ENCODE peak calls at places on chromosome 18, in seven cellular contexts. One of them, this sample, is unnamed.

GRCh38 chr18:79987566-79987965 is 797 bp downstream of the TXNL4A start:
- DNase-seq in tibial nerve: no peak
- DNase-seq in ovary: no peak
- DNase-seq in fibroblast of lung: peak; percentile 20
- DNase-seq in Peyer's patch: no peak
- DNase-seq in tibial artery: no peak
- DNase-seq in pancreas: no peak
- DNase-seq in this sample: no peak

GRCh38 chr18:55775972-55776371 is 188.0 kb upstream of the TCF4 start:
- DNase-seq in fibroblast of lung: no peak
- DNase-seq in Peyer's patch: no peak
- DNase-seq in pancreas: no peak
- DNase-seq in tibial artery: no peak
- DNase-seq in tibial nerve: no peak
- DNase-seq in ovary: no peak
- DNase-seq in this sample: no peak

GRCh38 chr18:72543362-72544055 is 633 bp downstream of the CBLN2 start:
- DNase-seq in tibial nerve: no peak
- DNase-seq in Peyer's patch: no peak
- DNase-seq in ovary: no peak
- DNase-seq in fibroblast of lung: no peak
- DNase-seq in tibial artery: no peak
- DNase-seq in pancreas: no peak
- DNase-seq in this sample: no peak

GRCh38 chr18:42929857-42930256 is 185.6 kb downstream of the RIT2 start:
- DNase-seq in tibial nerve: no peak
- DNase-seq in pancreas: no peak
- DNase-seq in Peyer's patch: no peak
- DNase-seq in ovary: no peak
- DNase-seq in fibroblast of lung: peak; percentile 84
- DNase-seq in tibial artery: no peak
- DNase-seq in this sample: no peak

GRCh38 chr18:61980355-61980754 is 87.5 kb upstream of the RNF152 start:
- DNase-seq in fibroblast of lung: no peak
- DNase-seq in tibial artery: no peak
- DNase-seq in ovary: no peak
- DNase-seq in Peyer's patch: no peak
- DNase-seq in tibial nerve: no peak
- DNase-seq in pancreas: no peak
- DNase-seq in this sample: no peak

GRCh38 chr18:74951165-74951760 is 257.7 kb downstream of the PTGR3 start:
- DNase-seq in tibial nerve: peak; percentile 35
- DNase-seq in tibial artery: peak; percentile 55
- DNase-seq in ovary: peak; percentile 65
- DNase-seq in pancreas: peak; percentile 73
- DNase-seq in fibroblast of lung: peak; percentile 94
- DNase-seq in Peyer's patch: no peak
- DNase-seq in this sample: peak; percentile 35

GRCh38 chr18:59848002-59848401 is 51.8 kb upstream of the PMAIP1 start:
- DNase-seq in ovary: no peak
- DNase-seq in pancreas: no peak
- DNase-seq in tibial artery: no peak
- DNase-seq in tibial nerve: no peak
- DNase-seq in fibroblast of lung: no peak
- DNase-seq in Peyer's patch: no peak
- DNase-seq in this sample: no peak

GRCh38 chr18:52499646-52500045 is 159.6 kb downstream of the DCC start:
- DNase-seq in tibial nerve: no peak
- DNase-seq in tibial artery: no peak
- DNase-seq in Peyer's patch: no peak
- DNase-seq in ovary: no peak
- DNase-seq in fibroblast of lung: no peak
- DNase-seq in pancreas: no peak
- DNase-seq in this sample: no peak

GRCh38 chr18:54835944-54836343 is 7.7 kb downstream of the RAB27B start:
- DNase-seq in fibroblast of lung: no peak
- DNase-seq in pancreas: no peak
- DNase-seq in tibial artery: no peak
- DNase-seq in tibial nerve: no peak
- DNase-seq in Peyer's patch: no peak
- DNase-seq in ovary: no peak
- DNase-seq in this sample: no peak

GRCh38 chr18:12000072-12000659 is 18.9 kb downstream of the IMPA2 start:
- DNase-seq in tibial artery: no peak
- DNase-seq in tibial nerve: no peak
- DNase-seq in ovary: no peak
- DNase-seq in Peyer's patch: no peak
- DNase-seq in fibroblast of lung: no peak
- DNase-seq in pancreas: peak; percentile 19
- DNase-seq in this sample: no peak

GRCh38 chr18:71443726-71444480 is 1100.2 kb downstream of the CBLN2 start:
- DNase-seq in tibial nerve: no peak
- DNase-seq in tibial artery: no peak
- DNase-seq in fibroblast of lung: peak; percentile 93
- DNase-seq in Peyer's patch: no peak
- DNase-seq in ovary: no peak
- DNase-seq in pancreas: no peak
- DNase-seq in this sample: no peak

GRCh38 chr18:75915941-75916640 is 488.6 kb upstream of the SMIM21 start:
- DNase-seq in Peyer's patch: no peak
- DNase-seq in fibroblast of lung: peak; percentile 46
- DNase-seq in pancreas: peak; percentile 43
- DNase-seq in ovary: peak; percentile 87
- DNase-seq in tibial artery: no peak
- DNase-seq in tibial nerve: no peak
- DNase-seq in this sample: no peak

GRCh38 chr18:77140439-77141109 is 8.0 kb upstream of the MBP start:
- DNase-seq in pancreas: no peak
- DNase-seq in tibial artery: peak; percentile 58
- DNase-seq in fibroblast of lung: no peak
- DNase-seq in ovary: no peak
- DNase-seq in Peyer's patch: peak; percentile 39
- DNase-seq in tibial nerve: no peak
- DNase-seq in this sample: no peak

GRCh38 chr18:54717673-54718435 is 110.4 kb upstream of the RAB27B start:
- DNase-seq in pancreas: no peak
- DNase-seq in fibroblast of lung: peak; percentile 43
- DNase-seq in tibial artery: no peak
- DNase-seq in Peyer's patch: peak; percentile 30
- DNase-seq in tibial nerve: no peak
- DNase-seq in ovary: no peak
- DNase-seq in this sample: no peak

GRCh38 chr18:56986829-56987228 is 160.1 kb upstream of the BOD1L2 start:
- DNase-seq in tibial nerve: no peak
- DNase-seq in pancreas: no peak
- DNase-seq in tibial artery: no peak
- DNase-seq in Peyer's patch: no peak
- DNase-seq in ovary: no peak
- DNase-seq in fibroblast of lung: no peak
- DNase-seq in this sample: no peak

GRCh38 chr18:8364385-8364784 is 244.9 kb upstream of the RAB12 start:
- DNase-seq in tibial artery: no peak
- DNase-seq in tibial nerve: no peak
- DNase-seq in Peyer's patch: no peak
- DNase-seq in ovary: no peak
- DNase-seq in pancreas: no peak
- DNase-seq in fibroblast of lung: no peak
- DNase-seq in this sample: no peak

GRCh38 chr18:73118121-73118816 is 250.5 kb upstream of the NETO1 start:
- DNase-seq in tibial artery: no peak
- DNase-seq in ovary: no peak
- DNase-seq in tibial nerve: no peak
- DNase-seq in pancreas: no peak
- DNase-seq in fibroblast of lung: peak; percentile 75
- DNase-seq in Peyer's patch: no peak
- DNase-seq in this sample: no peak

GRCh38 chr18:48834421-48835011 is 116.2 kb downstream of the SMAD7 start:
- DNase-seq in tibial artery: peak; percentile 91
- DNase-seq in Peyer's patch: peak; percentile 79
- DNase-seq in tibial nerve: peak; percentile 50
- DNase-seq in pancreas: no peak
- DNase-seq in fibroblast of lung: peak; percentile 94
- DNase-seq in ovary: peak; percentile 37
- DNase-seq in this sample: peak; percentile 45

GRCh38 chr18:48836231-48836805 is 114.4 kb downstream of the SMAD7 start:
- DNase-seq in ovary: peak; percentile 16
- DNase-seq in tibial artery: peak; percentile 14
- DNase-seq in Peyer's patch: no peak
- DNase-seq in pancreas: no peak
- DNase-seq in fibroblast of lung: no peak
- DNase-seq in tibial nerve: no peak
- DNase-seq in this sample: no peak

GRCh38 chr18:48835745-48836191 is 115.0 kb downstream of the SMAD7 start:
- DNase-seq in ovary: peak; percentile 16
- DNase-seq in tibial artery: peak; percentile 17
- DNase-seq in pancreas: no peak
- DNase-seq in tibial nerve: no peak
- DNase-seq in Peyer's patch: no peak
- DNase-seq in fibroblast of lung: no peak
- DNase-seq in this sample: no peak

GRCh38 chr18:48833701-48834394 is 116.9 kb downstream of the SMAD7 start:
- DNase-seq in Peyer's patch: peak; percentile 78
- DNase-seq in pancreas: no peak
- DNase-seq in tibial nerve: no peak
- DNase-seq in tibial artery: peak; percentile 23
- DNase-seq in ovary: peak; percentile 10
- DNase-seq in fibroblast of lung: peak; percentile 65
- DNase-seq in this sample: peak; percentile 6

DNA sequence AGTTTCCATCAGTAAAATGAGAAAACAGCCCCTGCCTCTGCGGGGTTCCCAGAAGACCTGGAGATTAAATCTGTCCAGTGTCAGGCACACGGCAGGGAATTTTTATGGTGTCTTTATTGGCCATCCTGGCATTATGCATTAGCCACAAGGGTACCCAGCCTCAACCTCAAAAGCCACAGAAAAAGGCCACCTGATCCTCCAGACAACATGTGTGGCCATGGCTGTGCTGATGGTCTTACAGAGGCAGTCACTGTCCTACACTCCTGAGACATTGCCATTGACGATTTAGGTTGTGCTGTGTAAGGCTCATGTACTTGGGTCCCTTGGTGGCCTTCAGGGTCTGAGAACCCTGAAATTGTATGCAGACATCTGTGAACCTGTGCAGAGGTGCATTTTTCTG is 115.6 kb downstream of the SMAD7 start:
- DNase-seq in ovary: no peak
- DNase-seq in tibial artery: no peak
- DNase-seq in tibial nerve: no peak
- DNase-seq in fibroblast of lung: no peak
- DNase-seq in Peyer's patch: no peak
- DNase-seq in pancreas: no peak
- DNase-seq in this sample: peak; percentile 0
- H3K27ac ChIP-seq in ovary: no peak overlapping the region
- H3K27ac ChIP-seq in tibial artery: peak overlapping the region; percentile 63
- H3K27ac ChIP-seq in tibial nerve: no peak overlapping the region
- H3K27ac ChIP-seq in fibroblast of lung: no peak overlapping the region
- H3K27ac ChIP-seq in Peyer's patch: peak overlapping the region; percentile 19
- H3K27ac ChIP-seq in pancreas: no peak overlapping the region
- H3K27ac ChIP-seq in this sample: no peak overlapping the region

DNA sequence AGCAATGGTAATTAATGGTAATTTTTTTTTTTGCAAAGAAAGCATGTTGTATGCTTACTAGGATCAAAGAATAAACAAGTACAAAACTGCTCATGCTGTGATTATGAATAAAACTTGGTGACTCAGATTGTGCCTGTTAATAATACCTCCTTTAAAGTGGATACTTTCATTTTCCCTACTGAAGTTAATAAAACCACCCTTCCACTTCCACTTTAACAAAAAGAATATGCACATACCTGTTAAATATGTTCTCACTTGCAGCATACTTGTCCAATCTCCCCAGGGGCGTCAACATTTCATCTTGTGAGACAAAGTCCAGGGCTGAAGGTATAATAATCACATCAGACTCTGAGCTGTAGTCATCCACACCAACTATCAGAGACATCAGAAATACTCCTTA is 19.6 kb downstream of the PPP4R1 start:
- DNase-seq in fibroblast of lung: peak; percentile 21
- DNase-seq in pancreas: no peak
- DNase-seq in tibial artery: no peak
- DNase-seq in tibial nerve: no peak
- DNase-seq in Peyer's patch: no peak
- DNase-seq in ovary: no peak
- DNase-seq in this sample: no peak
- H3K36me3 ChIP-seq in fibroblast of lung: peaks cover 4% of the 10 kb centered on the region
- H3K36me3 ChIP-seq in pancreas: no peaks in the 10 kb centered on the region
- H3K36me3 ChIP-seq in tibial artery: no peaks in the 10 kb centered on the region
- H3K36me3 ChIP-seq in tibial nerve: no peaks in the 10 kb centered on the region
- H3K36me3 ChIP-seq in Peyer's patch: no peaks in the 10 kb centered on the region
- H3K36me3 ChIP-seq in ovary: no peaks in the 10 kb centered on the region
- H3K36me3 ChIP-seq in this sample: no peaks in the 10 kb centered on the region

GRCh38 chr18:25067291-25068050 is 284.5 kb downstream of the ZNF521 start:
- DNase-seq in fibroblast of lung: peak; percentile 35
- DNase-seq in ovary: no peak
- DNase-seq in pancreas: no peak
- DNase-seq in tibial artery: no peak
- DNase-seq in Peyer's patch: no peak
- DNase-seq in tibial nerve: no peak
- DNase-seq in this sample: no peak

GRCh38 chr18:25061345-25061744 is 290.6 kb downstream of the ZNF521 start:
- DNase-seq in pancreas: no peak
- DNase-seq in Peyer's patch: no peak
- DNase-seq in ovary: no peak
- DNase-seq in tibial artery: no peak
- DNase-seq in fibroblast of lung: no peak
- DNase-seq in tibial nerve: no peak
- DNase-seq in this sample: no peak

GRCh38 chr18:25072205-25072604 is 279.8 kb downstream of the ZNF521 start:
- DNase-seq in tibial artery: no peak
- DNase-seq in Peyer's patch: no peak
- DNase-seq in ovary: no peak
- DNase-seq in pancreas: no peak
- DNase-seq in fibroblast of lung: no peak
- DNase-seq in tibial nerve: no peak
- DNase-seq in this sample: no peak

GRCh38 chr18:25062720-25063119 is 289.2 kb downstream of the ZNF521 start:
- DNase-seq in fibroblast of lung: no peak
- DNase-seq in pancreas: no peak
- DNase-seq in tibial artery: no peak
- DNase-seq in Peyer's patch: no peak
- DNase-seq in tibial nerve: no peak
- DNase-seq in ovary: no peak
- DNase-seq in this sample: no peak

DNA sequence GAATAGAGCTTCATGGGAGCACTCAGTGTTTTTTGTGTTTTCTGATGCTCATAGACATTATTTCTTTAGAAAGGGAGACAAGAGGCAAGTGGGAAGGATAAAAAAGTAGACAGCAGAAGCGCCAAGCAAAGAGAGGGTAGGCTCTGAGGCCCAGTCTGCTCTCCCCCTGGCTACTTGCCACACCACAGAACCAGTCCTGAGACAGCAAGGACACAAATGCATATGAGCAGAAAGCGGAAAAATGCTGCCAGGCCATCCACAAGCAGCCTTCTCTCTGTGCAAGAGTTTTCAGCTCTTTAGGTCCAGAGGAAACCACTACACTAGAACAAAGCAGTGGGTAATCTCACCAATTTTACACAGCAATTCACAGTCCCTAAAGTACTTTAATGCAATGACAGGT is 285.4 kb downstream of the ZNF521 start:
- DNase-seq in pancreas: no peak
- DNase-seq in ovary: no peak
- DNase-seq in tibial artery: no peak
- DNase-seq in Peyer's patch: no peak
- DNase-seq in tibial nerve: no peak
- DNase-seq in fibroblast of lung: peak; percentile 59
- DNase-seq in this sample: no peak
- TF ChIP-seq CTCF in pancreas: no peak
- TF ChIP-seq CTCF in ovary: no peak
- TF ChIP-seq CTCF in tibial artery: no peak
- TF ChIP-seq CTCF in Peyer's patch: no peak
- TF ChIP-seq CTCF in tibial nerve: no peak
- TF ChIP-seq CTCF in fibroblast of lung: no peak
- TF ChIP-seq CTCF in this sample: no peak

GRCh38 chr18:41146301-41146700 is 808.7 kb upstream of the PIK3C3 start:
- DNase-seq in ovary: no peak
- DNase-seq in Peyer's patch: no peak
- DNase-seq in fibroblast of lung: no peak
- DNase-seq in tibial artery: no peak
- DNase-seq in pancreas: no peak
- DNase-seq in tibial nerve: no peak
- DNase-seq in this sample: no peak
- H3K27ac ChIP-seq in ovary: no peak overlapping the region
- H3K27ac ChIP-seq in Peyer's patch: no peak overlapping the region
- H3K27ac ChIP-seq in fibroblast of lung: no peak overlapping the region
- H3K27ac ChIP-seq in tibial artery: no peak overlapping the region
- H3K27ac ChIP-seq in pancreas: no peak overlapping the region
- H3K27ac ChIP-seq in tibial nerve: no peak overlapping the region
- H3K27ac ChIP-seq in this sample: no peak overlapping the region